ENCODE peak calls at places on chromosome 1, in five cellular contexts. R, Z, N, K and T are unnamed samples.

GRCh38 chr1:67347688-67348472 is 40.2 kb downstream of the IL12RB2 start:
- DNase-seq in N (peak), K (no peak), R (no peak), Z (peak), T (peak)

GRCh38 chr1:25651036-25651640 is 34.5 kb downstream of the MAN1C1 start:
- DNase-seq in R (no peak), Z (no peak), N (no peak), K (no peak), T (no peak)

GRCh38 chr1:86701731-86702130 is 2.6 kb upstream of the SH3GLB1 start:
- DNase-seq in R (no peak), N (no peak), K (no peak), Z (no peak), T (peak)

GRCh38 chr1:173868266-173869107 is at the start of gene ZBTB37:
- DNase-seq in R (peak), N (no peak), K (no peak), Z (peak), T (peak)

GRCh38 chr1:40653851-40654537 is 11.5 kb downstream of the RIMS3 start:
- DNase-seq in R (no peak), Z (peak), N (no peak), K (no peak), T (no peak)

GRCh38 chr1:109398343-109399225 is 866 bp upstream of the SORT1 start:
- DNase-seq in N (no peak), R (no peak), Z (no peak), K (no peak), T (peak)

GRCh38 chr1:39170731-39171375 is 33.6 kb upstream of the MACF1 start:
- DNase-seq in R (no peak), N (no peak), K (no peak), Z (no peak), T (no peak)

GRCh38 chr1:117613249-117613968 is 7.6 kb downstream of the TENT5C start:
- DNase-seq in N (no peak), R (no peak), K (no peak), Z (no peak), T (no peak)

GRCh38 chr1:117582341-117582902 is 23.4 kb upstream of the TENT5C start:
- DNase-seq in N (no peak), Z (no peak), K (no peak), R (no peak), T (no peak)

GRCh38 chr1:221783437-221783836 is 41.5 kb upstream of the DUSP10 start:
- DNase-seq in R (no peak), Z (no peak), N (no peak), K (no peak), T (no peak)

GRCh38 chr1:90919900-90920299 is 101.9 kb downstream of the ZNF644 start:
- DNase-seq in N (no peak), K (no peak), Z (no peak), R (no peak), T (no peak)

GRCh38 chr1:185096531-185096930 is 51.2 kb downstream of the RNF2 start:
- DNase-seq in Z (no peak), K (no peak), R (no peak), N (peak), T (no peak)